ENCODE peak calls at places on chromosomes 2 and 18, in six cellular contexts. W is kidney epithelial cell, G is bronchial epithelial cell, Q is upper lobe of right lung, T is stomach, S is GM12878. D is an unnamed sample.

GRCh38 chr2:96233880-96234316 is 25.3 kb upstream of the STARD7 start:
- DNase-seq in W (no peak), G (no peak), Q (no peak), T (no peak), S (peak; percentile 68), D (no peak)

GRCh38 chr18:22286576-22286975 is 117.2 kb downstream of the GATA6 start:
- DNase-seq in W (no peak), G (peak; percentile 98), Q (peak; percentile 71), T (peak; percentile 75), S (no peak), D (no peak)

GRCh38 chr2:229422005-229422404 is 150.9 kb upstream of the PID1 start:
- DNase-seq in W (no peak), G (no peak), Q (no peak), T (no peak), S (no peak), D (no peak)

GRCh38 chr2:229118947-229119346 is 152.1 kb downstream of the PID1 start:
- DNase-seq in W (no peak), G (no peak), Q (no peak), T (no peak), S (no peak), D (no peak)

GRCh38 chr2:224837558-224837957 is 121.4 kb upstream of the CCDC195 start:
- DNase-seq in W (peak; percentile 37), G (peak; percentile 87), Q (no peak), T (no peak), S (no peak), D (peak; percentile 27)

GRCh38 chr2:106137944-106138903 is 55.9 kb downstream of the UXS1 start:
- DNase-seq in W (no peak), G (no peak), Q (no peak), T (no peak), S (no peak), D (no peak)

GRCh38 chr18:25074925-25075693 is 276.9 kb downstream of the ZNF521 start:
- DNase-seq in W (no peak), G (no peak), Q (no peak), T (no peak), S (no peak), D (no peak)

GRCh38 chr2:53777134-53777533 is 9.5 kb downstream of the CHAC2 start:
- DNase-seq in W (no peak), G (no peak), Q (no peak), T (no peak), S (no peak), D (no peak)

GRCh38 chr2:170525566-170525900 is 189.6 kb upstream of the SP5 start:
- DNase-seq in W (peak; percentile 94), G (peak; percentile 92), Q (peak; percentile 63), T (peak; percentile 45), S (no peak), D (peak; percentile 97)

GRCh38 chr18:72086421-72086820 is 457.7 kb downstream of the CBLN2 start:
- DNase-seq in W (no peak), G (peak; percentile 8), Q (no peak), T (no peak), S (no peak), D (no peak)

GRCh38 chr2:96985630-96986385 is 572 bp downstream of the FAM178B start:
- DNase-seq in W (no peak), G (no peak), Q (no peak), T (no peak), S (no peak), D (no peak)

GRCh38 chr18:57789105-57789504 is 14.0 kb downstream of the ATP8B1 start:
- DNase-seq in W (no peak), G (peak; percentile 49), Q (no peak), T (no peak), S (no peak), D (no peak)

GRCh38 chr18:11518788-11519685 is 90.4 kb upstream of the SLC35G4 start:
- DNase-seq in W (no peak), G (peak; percentile 51), Q (no peak), T (no peak), S (no peak), D (no peak)

GRCh38 chr18:77207540-77207939 is 42.1 kb upstream of the GALR1 start:
- DNase-seq in W (no peak), G (peak; percentile 36), Q (peak; percentile 83), T (peak; percentile 56), S (no peak), D (peak; percentile 64)

GRCh38 chr18:55699233-55699765 is 111.3 kb upstream of the TCF4 start:
- DNase-seq in W (no peak), G (no peak), Q (no peak), T (no peak), S (no peak), D (no peak)

GRCh38 chr18:79123948-79124347 is 54.8 kb downstream of the ATP9B start:
- DNase-seq in W (no peak), G (peak; percentile 21), Q (no peak), T (no peak), S (no peak), D (no peak)

GRCh38 chr2:56565143-56565542 is 381.4 kb downstream of the CCDC85A start:
- DNase-seq in W (no peak), G (no peak), Q (no peak), T (no peak), S (no peak), D (no peak)

GRCh38 chr2:8242734-8243133 is 439.1 kb upstream of the ID2 start:
- DNase-seq in W (no peak), G (peak; percentile 10), Q (no peak), T (no peak), S (no peak), D (no peak)

GRCh38 chr18:56756971-56757370 is 105.8 kb downstream of the WDR7 start:
- DNase-seq in W (no peak), G (no peak), Q (no peak), T (no peak), S (no peak), D (no peak)

GRCh38 chr2:46984642-46985476 is 69.3 kb upstream of the MCFD2 start:
- DNase-seq in W (peak; percentile 92), G (peak; percentile 95), Q (peak; percentile 82), T (no peak), S (peak; percentile 79), D (peak; percentile 70)

GRCh38 chr2:9944330-9944758 is 7.1 kb upstream of the GRHL1 start:
- DNase-seq in W (no peak), G (peak; percentile 40), Q (no peak), T (no peak), S (no peak), D (no peak)

GRCh38 chr2:42493885-42494433 is at the start of gene KCNG3:
- DNase-seq in W (no peak), G (no peak), Q (peak; percentile 87), T (peak; percentile 63), S (no peak), D (no peak)

GRCh38 chr18:36185157-36185556 is 2.1 kb upstream of the MOCOS start:
- DNase-seq in W (no peak), G (no peak), Q (no peak), T (no peak), S (no peak), D (no peak)

GRCh38 chr2:29108225-29108624 is 7.0 kb upstream of the CLIP4 start:
- DNase-seq in W (no peak), G (peak; percentile 95), Q (no peak), T (no peak), S (no peak), D (no peak)

GRCh38 chr2:153519260-153519875 is 40.8 kb upstream of the RPRM start:
- DNase-seq in W (peak; percentile 10), G (peak; percentile 46), Q (peak; percentile 64), T (peak; percentile 60), S (peak; percentile 8), D (peak; percentile 7)

GRCh38 chr2:88607416-88607815 is 19.8 kb downstream of the EIF2AK3 start:
- DNase-seq in W (no peak), G (no peak), Q (no peak), T (no peak), S (no peak), D (no peak)
- H3K4me3 ChIP-seq in W (no peak overlapping the region), G (no peak overlapping the region), Q (no peak overlapping the region), T (no peak overlapping the region), S (no peak overlapping the region), D (no peak overlapping the region)

DNA sequence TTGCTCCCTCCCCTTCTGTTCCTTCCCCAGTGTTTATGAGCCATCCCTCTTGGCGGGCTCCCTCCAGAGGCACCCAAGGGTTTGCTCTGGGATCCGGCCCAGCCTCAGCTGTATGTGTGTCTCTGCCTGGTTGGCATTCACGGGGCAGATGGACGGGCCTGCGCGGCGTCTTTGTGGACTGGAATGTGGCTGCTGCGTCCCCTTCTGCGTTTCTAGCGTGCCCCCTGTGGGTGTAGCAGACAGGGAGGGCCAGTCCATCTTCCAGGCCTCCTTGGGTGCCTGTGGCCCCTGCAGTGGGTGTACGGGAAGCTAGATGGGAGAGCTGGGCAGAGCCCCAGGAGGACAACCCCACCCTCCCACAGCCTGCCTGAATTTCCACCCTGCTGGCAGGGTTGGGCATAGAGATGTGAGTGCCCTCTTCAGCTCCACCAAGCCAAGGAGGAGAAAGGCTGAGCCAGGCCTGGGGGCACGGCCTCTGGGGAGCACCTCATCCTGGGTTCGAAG is 15.7 kb downstream of the GPC1 start:
- DNase-seq in W (no peak), G (no peak), Q (no peak), T (no peak), S (no peak), D (no peak)
- TF ChIP-seq CTCF in W (no peak), G (peak; percentile 20), Q (no peak), T (no peak), S (no peak), D (no peak)

GRCh38 chr2:207143131-207143473 is 22.6 kb downstream of the KLF7 start:
- DNase-seq in W (no peak), G (no peak), Q (no peak), T (no peak), S (no peak), D (no peak)

GRCh38 chr2:207142461-207142860 is 23.3 kb downstream of the KLF7 start:
- DNase-seq in W (no peak), G (no peak), Q (no peak), T (no peak), S (no peak), D (no peak)

GRCh38 chr2:207141381-207141780 is 24.4 kb downstream of the KLF7 start:
- DNase-seq in W (no peak), G (no peak), Q (no peak), T (no peak), S (no peak), D (no peak)

GRCh38 chr2:207143474-207144190 is 22.1 kb downstream of the KLF7 start:
- DNase-seq in W (no peak), G (no peak), Q (peak; percentile 79), T (peak; percentile 39), S (no peak), D (no peak)

DNA sequence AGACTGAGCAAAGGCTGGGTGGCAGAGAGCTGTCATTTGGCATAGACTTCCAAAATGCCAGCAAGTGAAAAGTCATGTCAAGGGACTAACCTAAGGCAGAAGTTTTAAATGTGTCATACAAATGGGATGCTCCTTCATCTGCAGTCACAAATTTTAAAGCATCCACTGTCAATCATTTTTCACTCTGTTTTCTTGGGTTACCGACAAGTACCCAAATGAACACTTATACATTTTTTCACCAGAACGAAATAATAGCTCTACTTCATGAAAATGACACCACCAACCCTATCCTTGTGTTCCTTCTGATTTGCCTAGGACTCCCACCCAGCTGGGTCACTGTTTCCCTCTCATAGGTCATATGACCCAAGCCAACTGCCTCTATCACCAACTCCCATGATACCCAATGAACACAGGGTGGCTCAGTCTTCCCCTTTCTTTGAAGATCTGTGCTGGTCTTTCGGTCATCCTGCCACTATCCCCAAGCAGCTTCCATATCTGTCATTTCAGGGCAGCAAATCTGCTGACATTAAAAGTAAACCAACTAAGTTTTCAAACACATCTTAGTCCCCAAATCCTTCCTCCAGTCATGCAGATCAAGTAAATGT is 21.5 kb downstream of the KLF7 start:
- DNase-seq in W (no peak), G (no peak), Q (no peak), T (no peak), S (no peak), D (no peak)
- H3K4me3 ChIP-seq in W (no peak overlapping the region), G (no peak overlapping the region), Q (peak overlapping the region; percentile 12), T (no peak overlapping the region), S (no peak overlapping the region), D (peak overlapping the region; percentile 37)

GRCh38 chr18:3367491-3368091 is 82.4 kb upstream of the TGIF1 start:
- DNase-seq in W (no peak), G (no peak), Q (no peak), T (no peak), S (no peak), D (no peak)
- TF ChIP-seq CTCF in W (no peak), G (no peak), Q (no peak), T (no peak), S (no peak), D (no peak)